ENCODE peak calls at places on chromosomes 2 and 18, in four cellular contexts. One of them, this sample, is unnamed.

GRCh38 chr2:171180229-171180937 is 19.7 kb upstream of the TLK1 start:
- DNase-seq in BJ: no peak
- DNase-seq in activated gamma-delta T cell: no peak
- DNase-seq in AML-193: no peak
- DNase-seq in this sample: no peak

GRCh38 chr18:69968073-69968472 is 20.4 kb upstream of the CD226 start:
- DNase-seq in activated gamma-delta T cell: no peak
- DNase-seq in BJ: no peak
- DNase-seq in AML-193: no peak
- DNase-seq in this sample: no peak

GRCh38 chr18:72543362-72544055 is 633 bp downstream of the CBLN2 start:
- DNase-seq in AML-193: no peak
- DNase-seq in BJ: no peak
- DNase-seq in activated gamma-delta T cell: no peak
- DNase-seq in this sample: no peak

GRCh38 chr2:119022678-119023077 is 80.7 kb downstream of the MARCO start:
- DNase-seq in BJ: no peak
- DNase-seq in activated gamma-delta T cell: no peak
- DNase-seq in AML-193: no peak
- DNase-seq in this sample: no peak

GRCh38 chr2:121195036-121195435 is 90.0 kb downstream of the TFCP2L1 start:
- DNase-seq in BJ: no peak
- DNase-seq in activated gamma-delta T cell: no peak
- DNase-seq in AML-193: no peak
- DNase-seq in this sample: no peak

GRCh38 chr2:49914281-49914680 is 760.0 kb upstream of the FSHR start:
- DNase-seq in activated gamma-delta T cell: no peak
- DNase-seq in AML-193: no peak
- DNase-seq in BJ: no peak
- DNase-seq in this sample: peak

GRCh38 chr18:37445368-37445767 is 120.2 kb downstream of the CELF4 start:
- DNase-seq in BJ: no peak
- DNase-seq in activated gamma-delta T cell: no peak
- DNase-seq in AML-193: no peak
- DNase-seq in this sample: peak

GRCh38 chr2:161273038-161273760 is 35.0 kb upstream of the PSMD14 start:
- DNase-seq in AML-193: peak
- DNase-seq in activated gamma-delta T cell: no peak
- DNase-seq in BJ: no peak
- DNase-seq in this sample: peak

GRCh38 chr2:131425191-131426021 is 50.5 kb upstream of the TUBA3D start:
- DNase-seq in AML-193: no peak
- DNase-seq in activated gamma-delta T cell: no peak
- DNase-seq in BJ: no peak
- DNase-seq in this sample: no peak

GRCh38 chr2:201779996-201780673 is 598 bp downstream of the ALS2 start:
- DNase-seq in activated gamma-delta T cell: no peak
- DNase-seq in BJ: no peak
- DNase-seq in AML-193: no peak
- DNase-seq in this sample: peak

GRCh38 chr2:166091439-166091838 is 36.4 kb downstream of the SCN1A start:
- DNase-seq in activated gamma-delta T cell: no peak
- DNase-seq in BJ: no peak
- DNase-seq in AML-193: no peak
- DNase-seq in this sample: no peak

GRCh38 chr2:52886556-52886955 is 881.0 kb upstream of the CHAC2 start:
- DNase-seq in BJ: no peak
- DNase-seq in activated gamma-delta T cell: no peak
- DNase-seq in AML-193: no peak
- DNase-seq in this sample: no peak

GRCh38 chr2:154457291-154457690 is 241.2 kb upstream of the KCNJ3 start:
- DNase-seq in AML-193: no peak
- DNase-seq in activated gamma-delta T cell: no peak
- DNase-seq in BJ: no peak
- DNase-seq in this sample: no peak

GRCh38 chr2:67135201-67135600 is 261.9 kb upstream of the ETAA1 start:
- DNase-seq in AML-193: no peak
- DNase-seq in activated gamma-delta T cell: no peak
- DNase-seq in BJ: no peak
- DNase-seq in this sample: no peak

GRCh38 chr18:54023471-54023870 is 201.0 kb downstream of the MBD2 start:
- DNase-seq in AML-193: no peak
- DNase-seq in BJ: peak
- DNase-seq in activated gamma-delta T cell: no peak
- DNase-seq in this sample: peak

GRCh38 chr2:137928547-137929503 is 35.4 kb upstream of the HNMT start:
- DNase-seq in activated gamma-delta T cell: no peak
- DNase-seq in BJ: peak
- DNase-seq in AML-193: no peak
- DNase-seq in this sample: peak

GRCh38 chr2:201114846-201115245 is 1.1 kb upstream of the CFLAR start:
- DNase-seq in BJ: no peak
- DNase-seq in AML-193: no peak
- DNase-seq in activated gamma-delta T cell: no peak
- DNase-seq in this sample: peak

GRCh38 chr2:7011376-7012083 is 94.3 kb downstream of the RNF144A start:
- DNase-seq in BJ: peak
- DNase-seq in AML-193: no peak
- DNase-seq in activated gamma-delta T cell: no peak
- DNase-seq in this sample: peak

GRCh38 chr2:138415891-138416494 is 85.6 kb upstream of the SPOPL start:
- DNase-seq in AML-193: no peak
- DNase-seq in activated gamma-delta T cell: no peak
- DNase-seq in BJ: no peak
- DNase-seq in this sample: peak

GRCh38 chr2:6917761-6918421 is 679 bp downstream of the RNF144A start:
- DNase-seq in AML-193: no peak
- DNase-seq in activated gamma-delta T cell: no peak
- DNase-seq in BJ: no peak
- DNase-seq in this sample: no peak